ENCODE peak calls at places on chromosomes 12 and 14, in eight cellular contexts. W is tibial artery, Z is lung, I is HFF-Myc, V is adrenal gland, N is IMR-90, J is psoas muscle, M is cardiac muscle cell. L is an unnamed sample.

GRCh38 chr12:6632026-6632978 is 3.5 kb downstream of the LPAR5 start:
- DNase-seq in V (no peak), N (no peak), J (no peak), I (no peak), W (no peak), Z (no peak), M (no peak), L (no peak)

GRCh38 chr14:67166450-67166853 is 22.8 kb upstream of the GARIN2 start:
- DNase-seq in V (peak), Z (no peak), M (peak), N (peak), W (no peak), I (peak), J (no peak), L (no peak)

GRCh38 chr14:102280376-102280962 is 24.5 kb downstream of the MOK start:
- DNase-seq in W (no peak), V (no peak), J (no peak), Z (no peak), M (no peak), N (peak), I (peak), L (no peak)

GRCh38 chr12:52691076-52691764 is 11.0 kb upstream of the KRT1 start:
- DNase-seq in Z (no peak), W (no peak), N (no peak), M (peak), J (peak), V (no peak), I (no peak), L (no peak)

GRCh38 chr12:118432812-118433540 is 56.6 kb downstream of the SUDS3 start:
- DNase-seq in M (no peak), W (no peak), Z (no peak), V (no peak), N (peak), I (no peak), J (no peak), L (no peak)

GRCh38 chr12:50806176-50806575 is 36.5 kb upstream of the TMPRSS12 start:
- DNase-seq in M (no peak), V (no peak), J (no peak), W (no peak), N (peak), I (no peak), Z (no peak), L (no peak)

GRCh38 chr12:107593713-107594381 is 91.8 kb upstream of the PWP1 start:
- DNase-seq in M (no peak), Z (no peak), V (no peak), J (no peak), N (no peak), W (no peak), I (no peak), L (no peak)

GRCh38 chr14:72457641-72458040 is 436.3 kb downstream of the DPF3 start:
- DNase-seq in I (no peak), Z (no peak), J (no peak), W (no peak), V (no peak), N (peak), M (no peak), L (no peak)

DNA sequence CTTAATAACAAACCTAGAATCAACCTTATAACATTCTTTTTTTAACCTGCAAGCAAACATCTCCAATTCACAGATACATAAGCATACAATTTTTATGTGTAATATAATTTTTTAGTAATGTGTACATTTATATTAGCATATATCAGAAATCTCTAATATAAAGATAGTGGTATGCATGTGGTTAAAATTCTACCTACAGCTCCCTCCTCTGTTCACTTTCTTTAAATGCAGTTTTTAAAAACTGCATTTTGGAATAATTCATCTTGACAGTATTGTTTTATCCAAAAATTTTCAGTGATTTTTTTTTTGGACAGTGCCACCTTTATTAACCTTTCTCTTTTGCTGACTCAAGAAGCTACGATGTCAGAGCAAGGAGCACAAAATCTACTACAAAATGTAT is 13.2 kb upstream of the RXYLT1 start:
- DNase-seq in M (no peak), V (no peak), I (no peak), W (no peak), Z (no peak), J (no peak), N (no peak), L (no peak)
- TF ChIP-seq CTCF in M (peak), V (peak), I (no peak), W (peak), Z (no peak), J (no peak), N (peak), L (no peak)

GRCh38 chr14:45810152-45810872 is 557.3 kb upstream of the MIS18BP1 start:
- DNase-seq in J (no peak), W (no peak), N (no peak), Z (no peak), M (peak), V (no peak), I (no peak), L (no peak)
- TF ChIP-seq CTCF in J (no peak), W (no peak), N (peak), Z (no peak), M (no peak), V (no peak), I (peak), L (peak)

DNA sequence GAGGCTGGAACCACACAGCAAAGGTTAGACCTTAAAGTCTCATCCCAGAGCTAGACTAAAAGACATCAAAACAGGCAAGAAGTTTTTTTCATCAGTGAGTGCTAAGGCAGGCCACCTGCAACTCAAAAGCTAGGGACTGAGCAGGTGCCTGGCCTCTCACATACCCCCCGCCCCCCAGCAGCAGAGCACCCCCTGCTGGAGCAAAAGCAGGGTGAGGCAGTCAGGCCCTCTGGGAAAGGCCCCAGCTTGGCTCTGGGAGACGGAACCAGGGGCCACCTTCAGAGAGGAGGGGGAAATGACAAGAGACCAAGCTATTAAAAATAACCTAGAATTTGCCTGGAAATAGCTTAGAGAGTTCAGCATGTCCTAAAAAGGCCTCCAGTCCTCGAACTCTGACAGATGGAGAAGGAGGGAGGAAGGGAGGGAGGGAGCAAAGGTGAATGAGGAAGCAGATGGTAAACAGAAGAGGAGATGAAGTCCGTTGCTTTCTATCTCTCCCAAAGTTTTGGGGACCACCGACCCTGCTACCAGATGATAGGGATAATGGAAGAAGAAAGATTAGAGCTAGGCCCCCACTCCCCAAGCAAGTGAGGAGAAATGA is 1.8 kb downstream of the ITGA7 start:
- DNase-seq in I (no peak), V (no peak), N (no peak), J (peak), W (no peak), Z (no peak), M (no peak), L (no peak)
- TF ChIP-seq CTCF in I (peak), V (no peak), N (peak), J (peak), W (peak), Z (no peak), M (peak), L (peak)

DNA sequence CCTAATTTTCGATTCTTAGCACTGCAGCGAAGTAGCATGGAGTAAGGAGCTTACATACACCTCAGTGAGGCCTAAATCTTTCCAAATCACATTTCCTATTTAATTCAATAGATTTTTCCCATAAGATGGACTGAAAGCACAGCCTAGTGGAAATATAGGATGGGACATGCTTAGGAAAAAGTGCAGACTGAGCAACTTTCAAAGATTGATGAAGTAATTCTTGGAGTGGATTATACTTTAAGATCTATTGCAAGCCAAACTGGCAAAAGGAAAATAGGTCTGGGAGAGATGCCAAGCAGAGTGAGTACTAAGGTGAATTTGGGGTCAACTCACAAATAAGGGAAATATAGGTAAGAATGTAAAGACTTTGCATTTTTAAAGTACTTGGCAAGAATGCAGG is 170.3 kb upstream of the FOXG1 start:
- DNase-seq in W (no peak), M (no peak), J (no peak), N (no peak), I (no peak), Z (no peak), V (no peak), L (no peak)
- TF ChIP-seq CTCF in W (no peak), M (peak), J (no peak), N (no peak), I (no peak), Z (no peak), V (no peak), L (no peak)

GRCh38 chr12:27296674-27297073 is 36.0 kb upstream of the BMAL2 start:
- DNase-seq in J (no peak), N (no peak), W (no peak), V (no peak), I (no peak), M (no peak), Z (no peak), L (no peak)
- TF ChIP-seq CTCF in J (no peak), N (no peak), W (no peak), V (no peak), I (no peak), M (no peak), Z (no peak), L (no peak)

GRCh38 chr12:11633968-11634367 is 15.5 kb upstream of the ETV6 start:
- DNase-seq in M (no peak), N (no peak), V (no peak), W (no peak), I (no peak), J (no peak), Z (no peak), L (no peak)

GRCh38 chr12:11628353-11628752 is 21.1 kb upstream of the ETV6 start:
- DNase-seq in M (no peak), I (no peak), V (no peak), W (no peak), N (no peak), J (no peak), Z (no peak), L (no peak)

GRCh38 chr12:11631288-11631687 is 18.2 kb upstream of the ETV6 start:
- DNase-seq in J (no peak), M (no peak), I (no peak), N (no peak), Z (no peak), V (no peak), W (no peak), L (no peak)

GRCh38 chr12:11635341-11635740 is 14.1 kb upstream of the ETV6 start:
- DNase-seq in J (no peak), N (no peak), V (no peak), M (no peak), Z (no peak), I (no peak), W (no peak), L (no peak)

DNA sequence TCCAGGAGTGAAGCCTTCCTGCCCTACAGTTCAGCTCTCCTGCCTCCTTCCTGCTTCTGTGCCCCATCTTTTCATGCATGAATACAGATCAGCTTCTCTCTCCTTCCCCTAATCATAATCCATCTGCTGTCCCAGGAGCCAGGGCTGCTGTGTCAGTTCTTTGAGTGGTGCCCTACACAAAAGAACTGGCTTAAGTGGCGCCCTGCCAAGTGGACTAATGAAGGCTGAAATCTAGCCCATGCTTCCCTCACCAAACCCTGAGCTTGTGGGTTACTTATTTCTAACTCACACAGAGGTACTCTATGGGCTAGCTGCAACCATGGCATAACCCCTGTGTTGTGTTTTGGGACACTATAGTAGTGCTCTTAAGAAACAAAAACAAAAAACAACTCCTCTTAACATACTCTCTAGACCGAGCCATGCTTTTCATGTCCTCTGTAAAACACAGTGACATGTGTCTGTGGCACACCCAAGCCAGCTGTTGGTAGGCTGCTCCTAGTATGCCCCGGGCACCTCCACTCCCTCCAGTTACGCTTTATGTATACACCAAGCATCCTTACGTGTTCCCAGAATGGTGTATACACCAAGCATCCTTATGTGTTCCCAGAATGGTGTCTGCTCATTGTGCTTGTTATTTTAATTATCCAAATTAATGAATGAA is 19.3 kb upstream of the ETV6 start:
- DNase-seq in M (peak), J (no peak), W (no peak), I (no peak), Z (no peak), N (no peak), V (peak), L (no peak)
- TF ChIP-seq CTCF in M (no peak), J (no peak), W (no peak), I (no peak), Z (no peak), N (no peak), V (no peak), L (no peak)